ENCODE peak calls at places on chromosome 20, in seven cellular contexts. G is gastrocnemius medialis, Z is prostate gland, F is IMR-90, M is A549, D is adrenal gland, V is right lobe of liver. N is an unnamed sample.

GRCh38 chr20:18224968-18225568 is 63.3 kb upstream of the ZNF133 start:
- DNase-seq in G (peak), Z (peak), F (peak), M (peak), D (peak), V (no peak), N (peak)

GRCh38 chr20:23008673-23009072 is 26.4 kb upstream of the SSTR4 start:
- DNase-seq in G (no peak), Z (no peak), F (no peak), M (no peak), D (no peak), V (no peak), N (no peak)

GRCh38 chr20:45968801-45969711 is 2.9 kb downstream of the ZNF335 start:
- DNase-seq in G (peak), Z (no peak), F (peak), M (no peak), D (peak), V (peak), N (peak)

GRCh38 chr20:15673206-15673605 is 900.0 kb downstream of the KIF16B start:
- DNase-seq in G (no peak), Z (no peak), F (peak), M (no peak), D (no peak), V (no peak), N (no peak)

GRCh38 chr20:29497261-29497671 is 1760.2 kb upstream of the DEFB115 start:
- DNase-seq in G (no peak), Z (peak), F (no peak), M (no peak), D (no peak), V (peak), N (no peak)

GRCh38 chr20:3121955-3122610 is 37.6 kb upstream of the AVP start:
- DNase-seq in G (no peak), Z (no peak), F (no peak), M (no peak), D (no peak), V (no peak), N (no peak)

GRCh38 chr20:39676857-39677351 is 714.8 kb downstream of the DHX35 start:
- DNase-seq in G (no peak), Z (peak), F (peak), M (no peak), D (no peak), V (no peak), N (no peak)

GRCh38 chr20:61092199-61092598 is 159.9 kb upstream of the CDH4 start:
- DNase-seq in G (no peak), Z (no peak), F (no peak), M (no peak), D (no peak), V (no peak), N (no peak)

GRCh38 chr20:45383131-45383530 is 5.0 kb upstream of the TP53TG5 start:
- DNase-seq in G (no peak), Z (no peak), F (peak), M (no peak), D (no peak), V (no peak), N (no peak)

GRCh38 chr20:6828794-6829423 is 61.4 kb downstream of the BMP2 start:
- DNase-seq in G (peak), Z (peak), F (peak), M (peak), D (peak), V (peak), N (peak)

GRCh38 chr20:3901028-3901746 is 12.0 kb downstream of the PANK2 start:
- DNase-seq in G (no peak), Z (no peak), F (peak), M (no peak), D (peak), V (no peak), N (no peak)

GRCh38 chr20:61186771-61187170 is 65.3 kb upstream of the CDH4 start:
- DNase-seq in G (no peak), Z (no peak), F (peak), M (no peak), D (no peak), V (no peak), N (no peak)

GRCh38 chr20:61924211-61924857 is 141.3 kb downstream of the TAF4 start:
- DNase-seq in G (no peak), Z (no peak), F (no peak), M (no peak), D (no peak), V (no peak), N (no peak)

DNA sequence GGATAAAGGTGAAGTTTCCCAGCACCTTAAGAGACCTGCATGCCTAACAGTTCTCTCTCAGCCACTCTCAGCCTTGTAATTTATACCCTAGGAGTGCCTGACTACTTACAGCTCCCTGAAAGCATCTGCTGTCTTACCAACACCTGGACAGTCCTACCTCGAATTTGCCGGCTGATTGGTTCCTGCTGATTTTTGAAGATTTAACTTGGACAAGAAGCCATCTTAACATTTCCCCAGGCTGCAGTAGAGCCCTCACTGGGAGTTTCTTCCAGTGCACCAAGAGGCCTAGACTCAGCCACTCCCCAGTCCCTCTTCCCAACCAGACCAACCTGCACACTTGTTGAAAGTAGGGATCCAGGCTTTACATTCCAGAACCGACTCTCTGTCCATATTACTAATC is 174.5 kb downstream of the LINC00237 start:
- DNase-seq in G (no peak), Z (no peak), F (no peak), M (no peak), D (no peak), V (no peak), N (no peak)
- TF ChIP-seq POLR2A in G (no peak), Z (no peak), F (no peak), M (no peak), D (no peak), V (no peak), N (no peak)

DNA sequence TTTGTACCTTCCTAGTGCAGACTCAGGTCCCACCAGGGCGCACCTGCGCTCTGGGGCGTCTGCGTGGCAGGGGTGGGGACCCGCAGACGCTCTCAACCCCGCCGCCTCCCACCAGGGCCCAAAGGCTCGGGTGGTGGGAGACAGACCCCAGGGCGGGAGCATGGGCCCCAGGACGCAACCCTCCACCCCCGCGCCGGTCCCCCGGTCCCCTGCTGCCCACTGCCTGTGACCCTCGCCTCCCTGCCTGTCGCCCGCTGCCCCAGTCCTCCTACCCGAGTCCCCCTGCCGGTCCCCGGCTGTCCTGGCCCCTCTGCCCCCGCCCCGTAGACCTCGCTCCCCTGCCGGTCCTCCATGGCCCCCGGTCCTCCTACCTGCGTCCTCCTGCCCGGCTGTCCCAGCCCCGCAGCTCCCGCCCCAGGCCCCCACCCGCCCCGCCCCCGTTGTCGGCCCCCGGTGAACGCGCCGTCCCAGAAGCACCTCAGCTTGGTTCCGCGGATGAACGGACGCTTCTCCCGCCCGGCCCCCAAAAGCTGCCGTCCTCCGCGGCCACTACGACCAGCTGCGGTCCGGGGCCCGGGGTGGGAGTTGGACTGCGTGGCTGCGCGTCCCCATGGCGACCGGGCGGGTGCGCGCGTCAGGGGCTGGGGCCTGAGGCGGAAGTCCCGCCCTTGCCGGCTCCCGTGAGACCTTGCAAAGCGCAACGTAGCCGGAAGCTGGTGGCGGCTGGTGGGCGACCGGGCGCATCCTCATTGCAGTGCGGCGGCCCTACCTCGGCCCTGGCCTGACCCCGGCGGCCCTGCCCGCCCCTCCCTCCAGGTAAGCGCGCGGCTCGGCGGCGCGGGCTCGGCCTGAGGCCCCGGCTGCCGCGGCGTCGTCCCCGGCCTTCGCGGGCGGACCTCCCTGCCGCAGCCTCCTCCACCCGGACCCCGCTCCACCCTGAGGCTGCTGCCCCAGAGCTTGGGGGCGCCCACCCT is at the start of gene ARFGAP1:
- DNase-seq in G (peak), Z (peak), F (peak), M (peak), D (peak), V (peak), N (peak)
- TF ChIP-seq POLR2A in G (peak), Z (peak), F (peak), M (peak), D (peak), V (peak), N (peak)

DNA sequence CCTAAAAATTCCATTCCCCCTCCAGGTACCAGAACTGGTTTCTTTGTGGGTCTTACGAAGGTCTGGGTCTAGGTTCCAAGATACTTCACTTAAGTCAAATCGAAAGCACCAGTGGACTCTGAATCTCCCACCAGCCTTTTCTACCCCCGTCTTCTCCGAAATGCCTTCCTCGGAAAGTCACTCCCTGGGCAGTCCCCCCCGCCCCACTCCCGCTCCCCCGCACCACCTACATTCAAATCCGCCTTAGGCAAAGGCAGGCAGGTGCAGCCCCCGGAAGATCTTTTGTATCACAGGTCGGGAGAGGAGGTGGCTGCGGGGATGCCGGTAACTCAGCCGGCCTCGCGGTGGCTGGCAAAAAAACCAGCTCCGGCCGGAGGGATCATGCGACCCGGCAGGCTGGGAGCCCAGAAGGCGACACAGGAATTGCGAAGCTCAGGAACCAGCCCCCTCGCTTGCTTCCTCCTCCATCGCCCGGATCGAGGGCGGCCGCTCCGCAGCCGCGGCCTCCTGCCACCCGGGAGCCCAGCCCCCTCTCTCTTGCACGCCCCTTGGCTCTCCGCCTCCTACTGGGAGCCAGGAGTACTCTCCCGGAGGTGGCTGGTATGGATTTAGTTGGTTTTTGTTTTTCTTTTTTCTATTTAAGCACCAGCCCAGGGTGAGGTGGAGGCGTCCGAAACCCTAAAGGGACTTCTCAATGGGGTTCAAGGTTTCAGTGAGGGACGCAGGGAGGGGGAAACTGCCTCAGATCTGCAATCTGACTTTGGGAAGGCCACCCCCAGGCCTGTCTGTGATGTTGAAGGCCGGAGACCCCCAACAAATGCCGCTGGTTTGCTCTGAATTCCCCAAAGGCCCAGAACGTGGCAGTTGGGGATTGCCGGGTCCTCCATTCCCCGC is at the start of gene BCL2L1:
- DNase-seq in G (peak), Z (peak), F (peak), M (peak), D (peak), V (peak), N (peak)
- TF ChIP-seq POLR2A in G (peak), Z (peak), F (peak), M (peak), D (peak), V (peak), N (peak)

GRCh38 chr20:51563597-51564332 is 21.2 kb upstream of the NFATC2 start:
- DNase-seq in G (no peak), Z (no peak), F (peak), M (peak), D (peak), V (peak), N (peak)

GRCh38 chr20:51560550-51561307 is 18.2 kb upstream of the NFATC2 start:
- DNase-seq in G (no peak), Z (no peak), F (peak), M (no peak), D (no peak), V (no peak), N (no peak)

GRCh38 chr20:51562027-51562333 is 19.5 kb upstream of the NFATC2 start:
- DNase-seq in G (no peak), Z (no peak), F (peak), M (peak), D (no peak), V (no peak), N (no peak)

GRCh38 chr20:51563141-51563596 is 20.6 kb upstream of the NFATC2 start:
- DNase-seq in G (no peak), Z (no peak), F (no peak), M (no peak), D (no peak), V (peak), N (no peak)

DNA sequence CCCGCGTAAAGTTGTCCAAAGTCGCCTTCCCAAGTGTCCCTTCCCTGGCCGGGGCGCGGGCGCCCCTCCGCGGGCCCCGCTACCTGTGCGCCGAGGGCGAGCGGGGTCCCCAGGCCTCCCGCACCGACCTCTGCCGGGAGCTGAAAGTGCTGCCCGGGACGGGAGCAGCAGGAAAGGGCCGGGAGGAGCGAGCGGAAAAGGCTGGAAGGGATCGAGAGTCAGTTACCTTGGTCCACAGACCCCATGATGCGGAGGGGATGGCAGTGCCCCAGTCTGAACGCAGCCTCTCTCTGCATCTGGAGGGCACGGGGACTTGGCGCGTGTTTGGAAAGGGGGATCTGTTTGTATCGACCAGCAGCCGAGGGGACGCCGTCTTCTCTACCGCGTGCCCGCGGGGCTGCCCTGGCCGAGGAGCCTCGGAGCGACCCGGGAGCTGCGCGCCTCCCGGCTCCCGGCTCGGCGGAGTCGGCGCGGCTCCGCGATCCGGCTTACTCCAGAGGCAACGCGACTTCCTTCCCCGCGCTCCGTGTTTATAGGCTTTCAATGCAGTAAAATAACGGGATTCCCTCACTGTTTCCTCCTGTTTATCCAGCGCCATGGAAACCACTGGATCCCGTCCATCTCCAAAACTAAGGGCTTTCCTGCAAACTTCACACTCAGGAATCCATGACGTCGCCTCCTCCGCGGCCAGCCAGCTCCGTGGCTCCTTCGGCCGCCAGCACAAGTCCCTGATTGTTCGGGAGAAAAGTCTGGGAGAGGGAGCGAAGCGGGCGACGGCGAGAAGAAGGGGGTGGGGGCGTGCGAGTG is 20.0 kb upstream of the NFATC2 start:
- DNase-seq in G (peak), Z (peak), F (peak), M (peak), D (peak), V (peak), N (peak)
- TF ChIP-seq POLR2A in G (peak), Z (no peak), F (peak), M (no peak), D (no peak), V (no peak), N (no peak)

DNA sequence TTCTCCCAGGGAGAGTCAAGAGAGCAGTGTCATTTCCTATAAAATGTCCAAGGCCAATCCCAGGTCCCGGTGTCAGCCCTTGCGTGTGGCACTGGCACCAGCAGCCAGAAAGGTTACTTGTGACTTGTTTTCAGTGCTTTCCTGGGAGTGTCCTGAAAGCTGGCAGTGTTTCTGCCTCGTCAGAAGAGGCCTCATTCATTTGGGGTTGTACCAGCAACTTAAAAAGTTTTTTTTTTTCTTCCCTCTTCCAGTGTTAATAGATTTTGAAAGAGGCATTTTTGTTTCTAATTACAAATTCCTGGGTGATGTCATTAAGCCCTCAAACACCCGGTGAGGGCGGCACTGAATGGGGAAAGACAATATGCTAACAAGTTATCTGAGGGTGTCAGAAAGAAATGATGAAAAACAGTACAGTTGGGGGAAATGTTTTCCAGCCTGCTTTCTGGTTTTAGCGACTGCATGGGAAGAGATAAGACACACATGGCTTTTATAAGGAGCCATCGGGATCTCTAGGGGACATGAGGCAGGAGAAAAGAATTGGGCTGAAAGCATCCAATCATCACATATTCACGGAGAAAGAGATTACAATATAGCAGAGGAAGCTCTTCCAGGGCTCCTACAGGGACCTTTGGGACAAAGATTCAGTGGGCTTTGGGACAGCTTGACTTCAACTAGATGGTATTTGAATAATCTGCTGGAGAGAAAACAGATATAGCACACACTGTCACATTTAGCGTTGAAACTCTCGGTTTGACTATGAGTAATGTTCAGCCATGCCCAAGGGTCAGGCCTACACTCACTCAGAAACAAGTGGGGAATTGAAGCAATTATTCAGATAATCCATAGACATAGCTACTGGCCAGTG is 153.0 kb downstream of the BCAS1 start:
- DNase-seq in G (peak), Z (peak), F (no peak), M (no peak), D (peak), V (peak), N (no peak)
- TF ChIP-seq POLR2A in G (no peak), Z (no peak), F (no peak), M (no peak), D (no peak), V (peak), N (no peak)

GRCh38 chr20:19893356-19893755 is 123.8 kb upstream of the NAA20 start:
- DNase-seq in G (no peak), Z (no peak), F (no peak), M (no peak), D (no peak), V (no peak), N (no peak)

GRCh38 chr20:19887566-19888268 is 129.4 kb upstream of the NAA20 start:
- DNase-seq in G (no peak), Z (no peak), F (no peak), M (no peak), D (no peak), V (no peak), N (no peak)

GRCh38 chr20:19889011-19889953 is 127.9 kb upstream of the NAA20 start:
- DNase-seq in G (peak), Z (peak), F (peak), M (no peak), D (peak), V (no peak), N (peak)

GRCh38 chr20:19888269-19888669 is 128.9 kb upstream of the NAA20 start:
- DNase-seq in G (peak), Z (peak), F (no peak), M (no peak), D (no peak), V (no peak), N (no peak)

GRCh38 chr20:19890358-19891117 is 126.6 kb upstream of the NAA20 start:
- DNase-seq in G (no peak), Z (no peak), F (no peak), M (no peak), D (no peak), V (no peak), N (no peak)
- TF ChIP-seq POLR2A in G (no peak), Z (no peak), F (no peak), M (no peak), D (no peak), V (no peak), N (no peak)

N was measured in H54.